ENCODE peak calls at places on chromosomes 4 and X, in eight cellular contexts. C is omental fat pad; M is activated CD4-positive, alpha-beta T cell treated with anti-CD3 and anti-CD28 coated beads for 36 hours; N is HFF-Myc; S is amniotic stem cell; B is ecto neural progenitor cell; R is left cardiac atrium; F is astrocyte of the spinal cord. X is an unnamed sample.

GRCh38 chrX:155148724-155149537 is 67.3 kb upstream of the VBP1 start:
- DNase-seq in C (no peak), M (peak), N (no peak), S (no peak), B (no peak), R (no peak), F (peak), X (no peak)

GRCh38 chr4:69957209-69957608 is 8.3 kb downstream of the CSN2 start:
- DNase-seq in C (no peak), M (no peak), N (no peak), S (no peak), B (no peak), R (no peak), F (no peak), X (no peak)

GRCh38 chr4:55183926-55184599 is 58.7 kb upstream of the KDR start:
- DNase-seq in C (no peak), M (peak), N (peak), S (peak), B (no peak), R (peak), F (peak), X (peak)

GRCh38 chr4:129899849-129900248 is 803.9 kb downstream of the C4orf33 start:
- DNase-seq in C (no peak), M (no peak), N (no peak), S (no peak), B (no peak), R (no peak), F (no peak), X (no peak)

GRCh38 chrX:1249101-1249887 is 19.3 kb upstream of the CSF2RA start:
- DNase-seq in C (no peak), M (peak), N (peak), S (no peak), B (peak), R (peak), F (no peak), X (peak)

GRCh38 chr4:102422843-102423242 is 77.6 kb upstream of the SLC39A8 start:
- DNase-seq in C (no peak), M (no peak), N (no peak), S (no peak), B (no peak), R (no peak), F (no peak), X (no peak)

GRCh38 chr4:38177035-38177791 is 217.0 kb downstream of the PTTG2 start:
- DNase-seq in C (no peak), M (peak), N (no peak), S (no peak), B (no peak), R (peak), F (peak), X (no peak)

GRCh38 chr4:8591626-8592365 is 769 bp upstream of the CPZ start:
- DNase-seq in C (no peak), M (no peak), N (no peak), S (no peak), B (no peak), R (peak), F (no peak), X (no peak)

GRCh38 chr4:135353008-135353407 is 1151.4 kb upstream of the PABPC4L start:
- DNase-seq in C (no peak), M (no peak), N (no peak), S (no peak), B (no peak), R (no peak), F (no peak), X (no peak)

GRCh38 chrX:134172588-134173259 is 64.3 kb upstream of the CCDC160 start:
- DNase-seq in C (no peak), M (peak), N (no peak), S (no peak), B (no peak), R (peak), F (peak), X (no peak)

GRCh38 chr4:88225216-88226107 is 58.9 kb downstream of the PPM1K start:
- DNase-seq in C (no peak), M (peak), N (no peak), S (no peak), B (no peak), R (no peak), F (peak), X (no peak)

GRCh38 chr4:7705062-7705461 is 234.6 kb downstream of the AFAP1 start:
- DNase-seq in C (no peak), M (no peak), N (no peak), S (no peak), B (no peak), R (no peak), F (no peak), X (no peak)

GRCh38 chr4:115042496-115042895 is 70.9 kb downstream of the NDST4 start:
- DNase-seq in C (no peak), M (no peak), N (no peak), S (no peak), B (no peak), R (no peak), F (no peak), X (no peak)

GRCh38 chrX:154378059-154378798 is 866 bp upstream of the EMD start:
- DNase-seq in C (no peak), M (peak), N (no peak), S (no peak), B (no peak), R (peak), F (peak), X (no peak)

X was measured in H54.